ENCODE peak calls at places on chromosome 1, in eight cellular contexts. X is Caco-2, Z is tibial artery, L is progenitor cell of endocrine pancreas, V is pancreas, E is gastrocnemius medialis, H is cardiac fibroblast, O is fibroblast of lung. K is an unnamed sample.

GRCh38 chr1:179881642-179882252 is 338 bp upstream of the TOR1AIP1 start:
- DNase-seq in X (no peak), Z (peak), L (no peak), V (peak), E (peak), H (no peak), O (peak), K (no peak)

GRCh38 chr1:112743174-112744018 is 28.3 kb upstream of the PPM1J start:
- DNase-seq in X (no peak), Z (no peak), L (no peak), V (no peak), E (no peak), H (peak), O (peak), K (no peak)

GRCh38 chr1:181112071-181112929 is 23.8 kb downstream of the IER5 start:
- DNase-seq in X (peak), Z (peak), L (no peak), V (peak), E (peak), H (peak), O (peak), K (no peak)

GRCh38 chr1:50421768-50422674 is 1.2 kb downstream of the DMRTA2 start:
- DNase-seq in X (no peak), Z (no peak), L (no peak), V (no peak), E (no peak), H (no peak), O (no peak), K (no peak)

GRCh38 chr1:91885716-91886506 is at the start of gene TGFBR3:
- DNase-seq in X (peak), Z (peak), L (peak), V (peak), E (peak), H (peak), O (peak), K (peak)

GRCh38 chr1:164261691-164262240 is 297.2 kb upstream of the PBX1 start:
- DNase-seq in X (no peak), Z (no peak), L (no peak), V (no peak), E (no peak), H (no peak), O (no peak), K (no peak)

GRCh38 chr1:24084050-24084449 is 27.9 kb downstream of the MYOM3 start:
- DNase-seq in X (no peak), Z (no peak), L (no peak), V (no peak), E (no peak), H (no peak), O (no peak), K (no peak)

GRCh38 chr1:25711555-25712298 is 88.3 kb upstream of the SELENON start:
- DNase-seq in X (no peak), Z (peak), L (no peak), V (no peak), E (no peak), H (peak), O (peak), K (no peak)

GRCh38 chr1:22143065-22143514 is at the start of gene WNT4:
- DNase-seq in X (peak), Z (no peak), L (peak), V (peak), E (no peak), H (no peak), O (peak), K (no peak)

GRCh38 chr1:210482936-210483642 is 154.4 kb downstream of the HHAT start:
- DNase-seq in X (no peak), Z (no peak), L (no peak), V (no peak), E (no peak), H (no peak), O (no peak), K (no peak)

GRCh38 chr1:50735443-50735842 is 224.6 kb downstream of the FAF1 start:
- DNase-seq in X (no peak), Z (no peak), L (no peak), V (no peak), E (no peak), H (peak), O (peak), K (no peak)

GRCh38 chr1:226424228-226425003 is 16.5 kb upstream of the PARP1 start:
- DNase-seq in X (peak), Z (no peak), L (no peak), V (no peak), E (no peak), H (peak), O (peak), K (no peak)

GRCh38 chr1:153679337-153680119 is 1.0 kb downstream of the NPR1 start:
- DNase-seq in X (peak), Z (no peak), L (peak), V (no peak), E (no peak), H (peak), O (no peak), K (no peak)

GRCh38 chr1:77273891-77274290 is 7.9 kb upstream of the AK5 start:
- DNase-seq in X (no peak), Z (no peak), L (no peak), V (no peak), E (no peak), H (peak), O (no peak), K (no peak)

GRCh38 chr1:196779093-196779492 is 4.5 kb downstream of the CFHR3 start:
- DNase-seq in X (no peak), Z (no peak), L (no peak), V (no peak), E (no peak), H (no peak), O (no peak), K (no peak)
- TF ChIP-seq CTCF in X (no peak), Z (no peak), L (no peak), V (no peak), E (no peak), H (no peak), O (no peak), K (no peak)

DNA sequence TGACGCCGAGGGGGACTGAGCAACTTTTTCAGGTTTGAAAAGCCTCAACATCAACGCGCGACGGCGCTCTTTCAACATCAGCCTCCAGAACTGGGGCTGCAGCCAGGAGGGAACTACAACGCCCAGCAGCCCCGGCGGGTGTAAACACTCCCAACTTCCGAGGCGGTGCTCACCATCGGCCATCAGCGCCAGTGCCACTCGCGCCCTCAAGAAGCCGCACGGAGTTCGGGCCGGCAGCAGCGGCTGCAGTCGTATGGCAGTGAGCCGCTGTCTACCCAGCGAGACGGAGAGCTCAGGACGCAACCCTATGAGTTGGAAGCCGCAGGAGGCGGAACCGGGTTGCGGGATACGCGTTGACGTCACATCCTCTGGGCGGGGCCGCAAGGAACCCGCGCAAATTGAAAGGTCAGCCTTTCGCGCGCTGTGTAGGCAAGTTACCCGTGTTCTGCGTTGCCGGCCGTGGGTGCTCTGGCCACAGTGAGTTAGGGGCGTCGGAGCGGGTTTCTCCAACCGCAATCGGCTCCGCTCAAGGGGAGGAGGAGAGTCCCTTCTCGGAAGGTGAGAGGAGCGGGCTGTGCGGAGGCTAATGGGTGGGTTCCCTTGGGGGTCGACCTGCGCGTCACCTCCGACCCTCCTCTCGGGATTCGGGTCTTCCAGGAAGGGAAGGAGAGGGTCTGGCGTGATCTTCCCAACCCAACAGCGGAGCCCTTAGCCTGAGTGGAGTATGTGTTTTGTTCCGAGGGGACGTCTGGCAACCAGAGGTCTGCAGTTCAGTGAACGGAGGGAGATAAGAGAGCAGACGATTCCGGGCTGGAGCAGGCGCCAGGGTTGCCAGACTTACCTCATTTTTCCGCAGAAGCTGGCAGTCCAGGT is at the start of gene EXO1:
- DNase-seq in X (peak), Z (peak), L (peak), V (peak), E (peak), H (peak), O (peak), K (peak)
- TF ChIP-seq CTCF in X (peak), Z (peak), L (peak), V (no peak), E (no peak), H (peak), O (peak), K (peak)

GRCh38 chr1:227742738-227743715 is 7.8 kb downstream of the SNAP47 start:
- DNase-seq in X (no peak), Z (no peak), L (no peak), V (no peak), E (no peak), H (no peak), O (no peak), K (no peak)
- TF ChIP-seq CTCF in X (no peak), Z (no peak), L (no peak), V (no peak), E (no peak), H (peak), O (no peak), K (no peak)

DNA sequence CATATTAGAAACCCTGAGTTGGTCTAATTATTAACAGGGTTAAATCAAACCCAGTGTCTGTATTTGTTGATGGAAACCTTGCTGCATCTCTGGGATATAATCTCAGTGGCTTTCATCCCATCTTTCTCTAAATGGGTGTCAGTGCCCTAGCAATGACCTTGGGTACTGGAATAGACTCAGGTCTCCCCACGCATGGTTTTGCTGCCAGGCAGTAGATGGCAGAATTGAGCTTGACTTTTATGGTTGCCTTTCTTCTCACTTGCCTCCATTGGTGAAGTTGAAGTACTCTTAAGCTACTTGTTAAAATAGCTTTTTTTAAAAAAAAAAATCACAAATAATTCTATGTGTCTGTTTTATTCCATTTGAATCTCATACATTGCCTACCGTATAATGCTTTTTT is 81.8 kb upstream of the HMCN1 start:
- DNase-seq in X (no peak), Z (no peak), L (no peak), V (no peak), E (no peak), H (peak), O (no peak), K (no peak)
- TF ChIP-seq CTCF in X (no peak), Z (no peak), L (peak), V (no peak), E (no peak), H (peak), O (peak), K (peak)

DNA sequence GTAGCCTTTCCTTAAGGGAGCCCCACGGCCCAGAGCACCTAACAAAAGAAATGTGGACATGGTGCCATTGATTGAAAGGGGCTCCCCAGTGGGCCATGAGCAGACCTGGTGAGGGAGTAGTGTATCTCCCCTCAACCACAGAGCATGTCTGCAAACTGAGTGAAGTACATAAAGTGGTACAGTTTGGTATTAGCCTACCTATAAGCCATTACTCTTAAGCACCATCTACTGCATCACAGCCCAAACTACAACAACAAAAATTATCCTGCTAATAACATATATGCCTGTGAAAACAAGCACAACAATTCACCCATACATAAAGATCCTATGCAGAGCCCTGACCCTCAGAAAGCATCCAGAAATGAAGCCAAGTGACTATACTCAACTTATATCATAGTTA is 407.8 kb downstream of the PTPRC start:
- DNase-seq in X (no peak), Z (no peak), L (no peak), V (no peak), E (no peak), H (peak), O (no peak), K (no peak)
- TF ChIP-seq CTCF in X (no peak), Z (no peak), L (no peak), V (no peak), E (no peak), H (peak), O (peak), K (no peak)

GRCh38 chr1:93179886-93180722 is at the start of gene TMED5:
- DNase-seq in X (peak), Z (peak), L (peak), V (peak), E (peak), H (peak), O (peak), K (peak)
- TF ChIP-seq CTCF in X (no peak), Z (peak), L (peak), V (no peak), E (peak), H (peak), O (peak), K (peak)